ENCODE peak calls at places on chromosomes 4 and X, in ten cellular contexts. W is RWPE2; H is MM.1S; L is effector memory CD4-positive, alpha-beta T cell; B is CD8-positive, alpha-beta T cell; D is left ventricle myocardium inferior; P is A673; M is uterus; O is CD8-positive, alpha-beta memory T cell; N is hepatocyte. K is an unnamed sample.

GRCh38 chr4:140648716-140649115 is 80.0 kb upstream of the UCP1 start:
- DNase-seq in M (no peak), H (no peak), D (no peak), W (no peak), O (no peak), B (no peak), N (no peak), L (no peak), P (no peak), K (no peak)

GRCh38 chr4:88162636-88163035 is 4.2 kb upstream of the ABCG2 start:
- DNase-seq in O (no peak), H (no peak), N (no peak), L (no peak), B (no peak), W (no peak), M (no peak), P (no peak), D (no peak), K (no peak)

GRCh38 chrX:71615954-71616353 is 2.4 kb downstream of the CXCR3 start:
- DNase-seq in N (no peak), L (no peak), B (no peak), M (no peak), P (no peak), O (no peak), W (no peak), H (no peak), D (no peak), K (no peak)

GRCh38 chrX:150696836-150697235 is 3.6 kb downstream of the MTMR1 start:
- DNase-seq in H (no peak), M (no peak), B (no peak), W (no peak), P (no peak), L (no peak), D (no peak), N (no peak), O (no peak), K (no peak)

GRCh38 chr4:152224872-152225420 is 310.9 kb downstream of the FBXW7 start:
- DNase-seq in B (no peak), O (no peak), W (no peak), M (no peak), N (no peak), H (no peak), L (no peak), P (no peak), D (no peak), K (no peak)

GRCh38 chr4:119207051-119207450 is 5.5 kb upstream of the USP53 start:
- DNase-seq in N (no peak), L (no peak), D (no peak), B (no peak), M (no peak), W (no peak), H (no peak), P (no peak), O (no peak), K (no peak)

GRCh38 chr4:8098506-8098905 is 60.1 kb downstream of the ABLIM2 start:
- DNase-seq in B (no peak), H (no peak), N (no peak), W (no peak), P (no peak), L (no peak), M (no peak), D (no peak), O (no peak), K (no peak)

GRCh38 chr4:6991771-6992557 is 51.2 kb upstream of the TADA2B start:
- DNase-seq in O (no peak), B (no peak), D (no peak), L (no peak), W (no peak), M (peak; percentile 22), N (peak; percentile 50), H (peak; percentile 75), P (peak; percentile 24), K (no peak)

GRCh38 chr4:101346312-101346561 is 1.1 kb downstream of the PPP3CA start:
- DNase-seq in L (peak; percentile 36), W (no peak), H (no peak), N (no peak), P (no peak), D (no peak), B (peak; percentile 12), M (no peak), O (peak; percentile 64), K (peak; percentile 6)

GRCh38 chr4:2824329-2825183 is 19.1 kb upstream of the ADD1 start:
- DNase-seq in B (no peak), O (no peak), H (no peak), L (no peak), D (peak; percentile 32), W (peak; percentile 57), M (no peak), N (no peak), P (no peak), K (peak; percentile 9)

GRCh38 chr4:188976644-188977115 is 837.4 kb downstream of the TRIML1 start:
- DNase-seq in P (peak; percentile 64), O (no peak), B (no peak), M (no peak), L (no peak), W (no peak), H (peak; percentile 68), N (peak; percentile 57), D (no peak), K (no peak)

GRCh38 chr4:53951414-53951813 is 113.0 kb downstream of the CHIC2 start:
- DNase-seq in P (no peak), O (no peak), D (no peak), M (no peak), W (no peak), L (no peak), B (no peak), N (no peak), H (no peak), K (no peak)

GRCh38 chrX:96182366-96182765 is 502.3 kb upstream of the DIAPH2 start:
- DNase-seq in B (no peak), H (peak; percentile 55), D (no peak), N (peak; percentile 48), O (no peak), L (no peak), M (no peak), W (no peak), P (peak; percentile 70), K (no peak)

GRCh38 chr4:75432683-75433082 is 81.5 kb downstream of the RCHY1 start:
- DNase-seq in M (no peak), D (no peak), L (no peak), B (no peak), P (peak; percentile 9), O (no peak), W (no peak), H (peak; percentile 13), N (peak; percentile 19), K (no peak)

GRCh38 chrX:154125356-154126040 is 18.5 kb upstream of the OPN1LW start:
- DNase-seq in M (no peak), P (no peak), H (no peak), D (peak; percentile 49), O (no peak), N (no peak), L (no peak), W (no peak), B (no peak), K (no peak)

GRCh38 chrX:66680451-66680850 is 41.6 kb upstream of the EDA2R start:
- DNase-seq in B (no peak), M (no peak), O (no peak), W (no peak), L (no peak), D (no peak), H (no peak), N (no peak), P (no peak), K (no peak)
- H3K9me3 ChIP-seq in B (no peaks in the 10 kb centered on the region), M (no peaks in the 10 kb centered on the region), O (no peaks in the 10 kb centered on the region), W (no peaks in the 10 kb centered on the region), L (no peaks in the 10 kb centered on the region), D (no peaks in the 10 kb centered on the region), H (no peaks in the 10 kb centered on the region), N (no peaks in the 10 kb centered on the region), P (no peaks in the 10 kb centered on the region), K (no peaks in the 10 kb centered on the region)

GRCh38 chr4:213971-214370 is 89.7 kb downstream of the ZNF718 start:
- DNase-seq in P (no peak), O (no peak), M (no peak), N (no peak), D (no peak), W (no peak), L (no peak), H (no peak), B (no peak), K (no peak)

GRCh38 chr4:212438-213174 is 88.3 kb downstream of the ZNF718 start:
- DNase-seq in W (peak; percentile 80), B (no peak), D (peak; percentile 80), N (no peak), M (peak; percentile 75), O (no peak), P (peak; percentile 70), L (no peak), H (no peak), K (peak; percentile 33)

GRCh38 chr4:217891-218290 is 87.4 kb downstream of the ZNF732 start:
- DNase-seq in W (no peak), L (no peak), P (no peak), H (no peak), D (no peak), N (no peak), B (no peak), M (no peak), O (no peak), K (no peak)
- H3K9me3 ChIP-seq in W (peaks cover 13% of the 10 kb centered on the region), L (peaks cover 3% of the 10 kb centered on the region), P (no peaks in the 10 kb centered on the region), H (no peaks in the 10 kb centered on the region), D (no peaks in the 10 kb centered on the region), N (no peaks in the 10 kb centered on the region), B (no peaks in the 10 kb centered on the region), M (no peaks in the 10 kb centered on the region), O (no peaks in the 10 kb centered on the region), K (peaks cover 12% of the 10 kb centered on the region)

DNA sequence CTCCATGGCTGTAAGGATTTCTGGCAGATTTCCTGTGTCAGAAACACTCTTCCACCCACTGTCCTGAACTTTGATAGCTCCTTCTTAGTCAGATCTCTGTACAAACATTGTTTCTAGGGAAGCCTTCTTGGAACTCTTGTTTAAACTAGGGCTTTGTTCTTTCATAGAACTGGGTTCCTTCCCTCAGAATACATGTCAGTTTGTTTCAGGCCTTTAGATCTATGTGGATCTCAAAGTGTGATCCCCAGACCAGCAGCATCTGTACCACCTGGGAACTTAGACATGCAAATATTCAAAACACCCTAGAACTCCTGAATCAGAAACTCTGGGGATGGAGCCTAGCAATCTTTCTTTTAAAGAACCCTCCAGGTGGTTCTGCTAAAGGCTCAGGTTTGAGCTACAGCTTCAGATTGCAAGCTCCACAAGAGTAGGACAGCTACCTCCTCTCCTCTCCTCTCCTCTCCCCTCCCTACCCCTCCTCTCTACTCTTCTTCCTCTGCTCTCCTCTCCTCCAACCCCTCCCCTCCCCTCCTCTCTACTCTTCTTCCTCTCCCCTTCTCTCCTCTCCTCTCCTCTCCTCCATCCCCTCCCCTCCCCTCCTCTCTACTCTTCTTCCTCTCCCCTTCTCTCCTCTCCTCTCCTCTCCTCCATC is 12.7 kb downstream of the RASSF6 start:
- DNase-seq in L (no peak), N (peak; percentile 34), W (no peak), M (no peak), O (no peak), H (peak; percentile 46), B (no peak), P (no peak), D (no peak), K (no peak)
- H3K9me3 ChIP-seq in L (no peaks in the 10 kb centered on the region), N (no peaks in the 10 kb centered on the region), W (no peaks in the 10 kb centered on the region), M (no peaks in the 10 kb centered on the region), O (no peaks in the 10 kb centered on the region), H (no peaks in the 10 kb centered on the region), B (no peaks in the 10 kb centered on the region), P (no peaks in the 10 kb centered on the region), D (no peaks in the 10 kb centered on the region), K (no peaks in the 10 kb centered on the region)

DNA sequence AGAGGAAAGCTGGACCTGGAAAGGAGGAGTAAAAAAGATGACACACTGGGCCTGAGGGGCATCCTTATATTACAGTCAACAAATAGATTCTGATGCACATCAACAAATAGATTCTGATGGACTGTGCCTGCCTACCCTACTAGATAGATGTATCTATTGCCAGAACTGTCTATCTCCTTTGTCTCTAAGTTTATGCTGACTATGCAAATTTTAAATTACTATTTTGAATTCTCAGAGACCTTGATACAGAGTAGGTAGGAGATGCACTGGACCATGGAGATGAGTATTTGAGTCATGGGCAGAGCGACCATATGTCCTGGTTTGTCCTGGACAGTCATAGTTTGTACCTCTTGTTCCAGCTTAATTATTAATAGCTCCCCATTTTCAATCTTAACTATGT is 247.8 kb upstream of the PPP1R2C start:
- DNase-seq in L (no peak), B (no peak), D (no peak), N (no peak), O (no peak), M (no peak), P (no peak), H (no peak), W (no peak), K (no peak)
- H3K9me3 ChIP-seq in L (no peaks in the 10 kb centered on the region), B (no peaks in the 10 kb centered on the region), D (peaks cover 6% of the 10 kb centered on the region), N (no peaks in the 10 kb centered on the region), O (no peaks in the 10 kb centered on the region), M (no peaks in the 10 kb centered on the region), P (peaks cover 14% of the 10 kb centered on the region), H (no peaks in the 10 kb centered on the region), W (no peaks in the 10 kb centered on the region), K (no peaks in the 10 kb centered on the region)